ENCODE peak calls at places on chromosomes 12 and 14, in six cellular contexts. D is IMR-90, L is neuronal stem cell, B is mesendoderm, P is H1, Q is mesenchymal stem cell. M is an unnamed sample.

GRCh38 chr14:30272848-30273563 is 286.0 kb upstream of the G2E3 start:
- DNase-seq in B (peak; percentile 51), P (no peak), L (peak; percentile 14), D (no peak), Q (no peak), M (no peak)

GRCh38 chr12:14454098-14454907 is 88.8 kb downstream of the ATF7IP start:
- DNase-seq in Q (peak; percentile 47), B (peak; percentile 96), P (no peak), D (peak; percentile 34), L (peak; percentile 30), M (peak; percentile 54)

GRCh38 chr12:30988887-30989286 is 62.3 kb downstream of the TSPAN11 start:
- DNase-seq in L (no peak), P (no peak), Q (no peak), B (no peak), D (no peak), M (no peak)

GRCh38 chr14:53924754-53925153 is 31.9 kb downstream of the BMP4 start:
- DNase-seq in D (peak; percentile 95), P (no peak), L (no peak), B (no peak), Q (peak; percentile 94), M (peak; percentile 42)

GRCh38 chr12:109219938-109220337 is 89.1 kb downstream of the FOXN4 start:
- DNase-seq in Q (no peak), L (no peak), P (no peak), D (no peak), B (no peak), M (no peak)

GRCh38 chr14:41350476-41350875 is 256.2 kb upstream of the LRFN5 start:
- DNase-seq in L (no peak), D (no peak), B (no peak), P (no peak), Q (no peak), M (no peak)

GRCh38 chr12:58487280-58488141 is 432.8 kb downstream of the LRIG3 start:
- DNase-seq in Q (peak; percentile 33), P (no peak), L (no peak), D (peak; percentile 53), B (no peak), M (no peak)

GRCh38 chr12:12555656-12556055 is 7.0 kb downstream of the DUSP16 start:
- DNase-seq in D (no peak), L (no peak), P (no peak), Q (no peak), B (no peak), M (no peak)

GRCh38 chr14:80974338-80975078 is 19.1 kb downstream of the TSHR start:
- DNase-seq in D (no peak), L (no peak), Q (no peak), B (no peak), P (no peak), M (peak; percentile 57)

GRCh38 chr14:86003998-86004397 is 474.1 kb downstream of the FLRT2 start:
- DNase-seq in B (no peak), Q (no peak), P (no peak), D (peak; percentile 87), L (no peak), M (no peak)

GRCh38 chr12:65121049-65121955 is at the start of gene WIF1:
- DNase-seq in B (peak; percentile 73), Q (no peak), L (peak; percentile 44), P (peak; percentile 86), D (no peak), M (no peak)

GRCh38 chr12:121937654-121938053 is 19.3 kb downstream of the CFAP251 start:
- DNase-seq in L (no peak), B (no peak), Q (no peak), P (no peak), D (no peak), M (no peak)

GRCh38 chr12:111313833-111314259 is 55.0 kb downstream of the PHETA1 start:
- DNase-seq in B (peak; percentile 90), D (peak; percentile 57), Q (peak; percentile 71), P (peak; percentile 95), L (peak; percentile 81), M (peak; percentile 85)

GRCh38 chr14:27148143-27148542 is 550.3 kb upstream of the NOVA1 start:
- DNase-seq in P (no peak), D (no peak), B (no peak), L (no peak), Q (no peak), M (no peak)

GRCh38 chr14:67508973-67509372 is 20.5 kb upstream of the TMEM229B start:
- DNase-seq in L (no peak), Q (no peak), B (no peak), P (no peak), D (no peak), M (no peak)

GRCh38 chr14:21652209-21652808 is 1.3 kb upstream of the OR4E2 start:
- DNase-seq in D (no peak), P (no peak), B (peak; percentile 22), L (no peak), Q (no peak), M (no peak)

GRCh38 chr12:98948566-98948965 is 303.5 kb downstream of the APAF1 start:
- DNase-seq in Q (no peak), B (no peak), P (no peak), L (no peak), D (no peak), M (no peak)

GRCh38 chr12:42961395-42961794 is 371.8 kb upstream of the PRICKLE1 start:
- DNase-seq in B (peak; percentile 84), P (no peak), Q (no peak), L (no peak), D (peak; percentile 64), M (peak; percentile 50)

GRCh38 chr12:77493311-77493710 is 337.4 kb upstream of the NAV3 start:
- DNase-seq in P (no peak), B (peak; percentile 58), Q (no peak), D (no peak), L (no peak), M (no peak)

GRCh38 chr12:43114316-43114715 is 437.7 kb downstream of the ADAMTS20 start:
- DNase-seq in Q (no peak), B (no peak), D (no peak), L (no peak), P (no peak), M (no peak)

GRCh38 chr14:24067133-24068082 is 4.0 kb upstream of the CPNE6 start:
- DNase-seq in Q (no peak), B (no peak), D (no peak), L (no peak), P (no peak), M (no peak)

GRCh38 chr12:55982319-55982936 is 8.6 kb downstream of the RAB5B start:
- DNase-seq in P (no peak), D (no peak), L (no peak), Q (no peak), B (no peak), M (no peak)

GRCh38 chr14:53952533-53952932 is 4.1 kb downstream of the BMP4 start:
- DNase-seq in B (peak; percentile 71), L (no peak), D (no peak), P (no peak), Q (peak; percentile 70), M (no peak)

GRCh38 chr12:88142610-88142991 is 494 bp downstream of the TMTC3 start:
- DNase-seq in L (no peak), P (no peak), D (no peak), B (peak; percentile 53), Q (no peak), M (peak; percentile 33)

GRCh38 chr12:69555461-69555860 is 29.8 kb upstream of the CCT2 start:
- DNase-seq in P (no peak), D (peak; percentile 98), Q (peak; percentile 98), L (no peak), B (no peak), M (peak; percentile 66)

GRCh38 chr12:63764481-63764880 is 15.2 kb upstream of the RXYLT1 start:
- DNase-seq in B (no peak), P (no peak), Q (no peak), L (no peak), D (no peak), M (no peak)

GRCh38 chr12:53999596-54000104 is 311 bp upstream of the HOXC9 start:
- DNase-seq in P (no peak), D (peak; percentile 31), Q (peak; percentile 88), B (no peak), L (no peak), M (peak; percentile 78)

GRCh38 chr12:82358200-82359114 is at the start of the genes CCDC59 and METTL25:
- DNase-seq in P (peak; percentile 98), D (peak; percentile 99), B (peak; percentile 99), L (peak; percentile 97), Q (peak; percentile 99), M (peak; percentile 99)
- H4K8ac ChIP-seq in P (peak within 1 kb of the TSS; percentile 100), D (peak within 1 kb of the TSS; percentile 74), B (peak within 1 kb of the TSS; percentile 91), L (no peak within 1 kb of the TSS), Q (peak within 1 kb of the TSS; percentile 99), M (peak within 1 kb of the TSS; percentile 90)

GRCh38 chr12:120095356-120096135 is 21.0 kb downstream of the RAB35 start:
- DNase-seq in P (no peak), L (no peak), B (no peak), Q (no peak), D (no peak), M (no peak)

GRCh38 chr12:120093336-120093591 is 23.3 kb downstream of the RAB35 start:
- DNase-seq in Q (no peak), L (no peak), D (no peak), B (no peak), P (no peak), M (no peak)

GRCh38 chr12:120092531-120093335 is 23.8 kb downstream of the RAB35 start:
- DNase-seq in Q (no peak), D (no peak), P (no peak), B (no peak), L (no peak), M (no peak)

GRCh38 chr12:120094485-120094884 is 22.1 kb downstream of the RAB35 start:
- DNase-seq in B (no peak), L (no peak), D (no peak), P (no peak), Q (no peak), M (no peak)

GRCh38 chr12:120093592-120094355 is 22.8 kb downstream of the RAB35 start:
- DNase-seq in B (peak; percentile 89), Q (peak; percentile 31), P (peak; percentile 86), L (no peak), D (no peak), M (no peak)
- H3K4me3 ChIP-seq in B (no peak overlapping the region), Q (no peak overlapping the region), P (no peak overlapping the region), L (no peak overlapping the region), D (no peak overlapping the region), M (no peak overlapping the region)

GRCh38 chr12:2169964-2170363 is 117.2 kb downstream of the CACNA1C start:
- DNase-seq in L (no peak), P (no peak), B (no peak), Q (no peak), D (no peak), M (peak; percentile 86)
- H4K8ac ChIP-seq in L (no peak overlapping the region), P (no peak overlapping the region), B (no peak overlapping the region), Q (no peak overlapping the region), D (no peak overlapping the region), M (no peak overlapping the region)

GRCh38 chr12:24743891-24744793 is 204.8 kb downstream of the BCAT1 start:
- DNase-seq in Q (no peak), L (no peak), P (no peak), D (no peak), B (peak; percentile 72), M (peak; percentile 60)

GRCh38 chr12:24742378-24742777 is 206.5 kb downstream of the BCAT1 start:
- DNase-seq in P (no peak), B (peak; percentile 27), D (no peak), Q (no peak), L (no peak), M (no peak)

GRCh38 chr12:24739094-24739779 is 209.7 kb downstream of the BCAT1 start:
- DNase-seq in B (no peak), L (no peak), P (no peak), Q (no peak), D (no peak), M (no peak)

GRCh38 chr12:24738436-24738835 is 210.5 kb downstream of the BCAT1 start:
- DNase-seq in P (no peak), Q (peak; percentile 26), L (no peak), D (peak; percentile 40), B (no peak), M (no peak)

GRCh38 chr12:24741216-24741615 is 207.7 kb downstream of the BCAT1 start:
- DNase-seq in Q (no peak), P (no peak), D (no peak), B (no peak), L (no peak), M (no peak)
- H3K4me3 ChIP-seq in Q (no peak overlapping the region), P (no peak overlapping the region), D (no peak overlapping the region), B (no peak overlapping the region), L (no peak overlapping the region), M (no peak overlapping the region)

M was measured in trophoblast cell.